ENCODE peak calls at places on chromosome 4, in six cellular contexts. R is GM23338, G is PC-3, T is A549, B is SK-N-SH, F is PC-9. J is an unnamed sample.

GRCh38 chr4:159607824-159608223 is 504.9 kb downstream of the RAPGEF2 start:
- DNase-seq in B (no peak), T (no peak), R (peak), F (peak), G (no peak), J (peak)

GRCh38 chr4:164997324-164997723 is 19.9 kb upstream of the TRIM61 start:
- DNase-seq in F (no peak), R (peak), B (no peak), T (no peak), G (peak), J (peak)

GRCh38 chr4:45324381-45325111 is 598.2 kb upstream of the GNPDA2 start:
- DNase-seq in F (no peak), B (no peak), R (no peak), T (no peak), G (no peak), J (no peak)

GRCh38 chr4:59608466-59608865 is 1591.7 kb upstream of the ADGRL3 start:
- DNase-seq in B (no peak), G (peak), R (no peak), T (no peak), F (no peak), J (no peak)

GRCh38 chr4:176313596-176314341 is 6.0 kb upstream of the SPCS3 start:
- DNase-seq in F (no peak), R (no peak), T (no peak), G (no peak), B (no peak), J (no peak)

GRCh38 chr4:24126776-24127175 is 236.9 kb upstream of the PPARGC1A start:
- DNase-seq in G (no peak), R (no peak), F (no peak), T (no peak), B (no peak), J (no peak)

GRCh38 chr4:122973465-122973864 is 51.1 kb upstream of the NUDT6 start:
- DNase-seq in F (no peak), T (no peak), G (no peak), R (no peak), B (no peak), J (no peak)

GRCh38 chr4:21699437-21699836 is 249.1 kb downstream of the KCNIP4 start:
- DNase-seq in F (no peak), T (no peak), G (no peak), R (peak), B (no peak), J (peak)

GRCh38 chr4:172996571-172997216 is 171.9 kb upstream of the GALNT7 start:
- DNase-seq in R (no peak), T (no peak), G (peak), F (no peak), B (no peak), J (no peak)

GRCh38 chr4:4270529-4270928 is 19.4 kb downstream of the LYAR start:
- DNase-seq in T (no peak), G (peak), R (no peak), F (no peak), B (no peak), J (no peak)

GRCh38 chr4:16043820-16044554 is 39.8 kb downstream of the PROM1 start:
- DNase-seq in G (peak), T (no peak), F (no peak), R (no peak), B (no peak), J (no peak)

GRCh38 chr4:40924096-40924792 is 174.5 kb downstream of the NSUN7 start:
- DNase-seq in T (peak), B (peak), R (peak), G (peak), F (no peak), J (peak)

GRCh38 chr4:168710353-168710946 is 213.6 kb downstream of the PALLD start:
- DNase-seq in G (peak), F (no peak), R (peak), T (peak), B (peak), J (peak)

GRCh38 chr4:84995386-84995785 is 28.9 kb upstream of the WDFY3 start:
- DNase-seq in G (no peak), F (peak), T (no peak), B (no peak), R (no peak), J (peak)

GRCh38 chr4:95360256-95360903 is 188.4 kb downstream of the UNC5C start:
- DNase-seq in R (no peak), T (no peak), G (no peak), B (no peak), F (no peak), J (no peak)

GRCh38 chr4:96170198-96170597 is 330.3 kb downstream of the PDHA2 start:
- DNase-seq in T (no peak), B (peak), F (no peak), R (peak), G (no peak), J (peak)

GRCh38 chr4:19678763-19679162 is 572.9 kb upstream of the SLIT2 start:
- DNase-seq in G (peak), R (no peak), F (no peak), T (no peak), B (no peak), J (no peak)

GRCh38 chr4:121690001-121690400 is 6.8 kb downstream of the ANXA5 start:
- DNase-seq in F (peak), T (no peak), B (no peak), R (no peak), G (peak), J (no peak)

GRCh38 chr4:10144479-10144878 is 27.9 kb upstream of the WDR1 start:
- DNase-seq in B (no peak), R (no peak), F (no peak), T (no peak), G (no peak), J (no peak)

GRCh38 chr4:80492761-80493160 is 157.2 kb downstream of the CFAP299 start:
- DNase-seq in T (no peak), F (no peak), R (no peak), G (peak), B (no peak), J (peak)

GRCh38 chr4:147548251-147548650 is 67.4 kb downstream of the EDNRA start:
- DNase-seq in F (no peak), G (no peak), B (no peak), R (no peak), T (no peak), J (no peak)

GRCh38 chr4:132332932-132333722 is 816.0 kb upstream of the PCDH10 start:
- DNase-seq in T (peak), G (peak), R (peak), F (no peak), B (peak), J (peak)

GRCh38 chr4:91958651-91959050 is 345.1 kb upstream of the GRID2 start:
- DNase-seq in F (no peak), B (peak), G (no peak), R (peak), T (no peak), J (peak)

GRCh38 chr4:170721812-170722373 is 632.1 kb upstream of the AADAT start:
- DNase-seq in F (no peak), B (peak), G (no peak), T (no peak), R (no peak), J (no peak)

GRCh38 chr4:61580721-61581377 is 380.7 kb downstream of the ADGRL3 start:
- DNase-seq in G (peak), T (no peak), B (no peak), F (no peak), R (no peak), J (no peak)

GRCh38 chr4:168654206-168655174 is 157.6 kb downstream of the PALLD start:
- DNase-seq in T (no peak), G (peak), B (no peak), R (peak), F (peak), J (no peak)

GRCh38 chr4:163548481-163549243 is 54.2 kb downstream of the TMA16 start:
- DNase-seq in R (peak), T (peak), B (peak), G (peak), F (no peak), J (peak)

DNA sequence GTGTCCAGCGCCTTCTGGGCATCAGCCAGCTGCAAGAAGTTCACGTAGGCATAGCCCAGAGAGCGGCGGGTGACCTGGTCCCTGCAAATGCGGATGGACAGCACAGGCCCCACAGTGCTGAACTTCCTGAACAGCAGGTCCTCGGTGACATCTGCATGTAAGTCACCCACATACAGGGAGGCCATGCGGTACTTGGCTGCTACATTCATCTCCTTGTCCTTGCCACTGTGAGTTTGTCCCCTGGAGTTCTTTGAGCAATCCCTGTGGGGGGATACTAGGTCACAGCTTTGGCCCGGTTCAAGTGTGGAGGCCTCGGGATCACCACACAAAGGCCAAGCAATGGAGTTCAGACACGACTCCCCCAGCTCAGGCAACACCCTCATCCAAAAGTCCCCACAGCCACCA is 776 bp downstream of the PABPC4L start:
- DNase-seq in R (no peak), F (no peak), T (no peak), B (no peak), G (no peak), J (no peak)
- H3K4me2 ChIP-seq in R (peak), F (peak), T (peak), B (no peak), G (peak), J (peak)

DNA sequence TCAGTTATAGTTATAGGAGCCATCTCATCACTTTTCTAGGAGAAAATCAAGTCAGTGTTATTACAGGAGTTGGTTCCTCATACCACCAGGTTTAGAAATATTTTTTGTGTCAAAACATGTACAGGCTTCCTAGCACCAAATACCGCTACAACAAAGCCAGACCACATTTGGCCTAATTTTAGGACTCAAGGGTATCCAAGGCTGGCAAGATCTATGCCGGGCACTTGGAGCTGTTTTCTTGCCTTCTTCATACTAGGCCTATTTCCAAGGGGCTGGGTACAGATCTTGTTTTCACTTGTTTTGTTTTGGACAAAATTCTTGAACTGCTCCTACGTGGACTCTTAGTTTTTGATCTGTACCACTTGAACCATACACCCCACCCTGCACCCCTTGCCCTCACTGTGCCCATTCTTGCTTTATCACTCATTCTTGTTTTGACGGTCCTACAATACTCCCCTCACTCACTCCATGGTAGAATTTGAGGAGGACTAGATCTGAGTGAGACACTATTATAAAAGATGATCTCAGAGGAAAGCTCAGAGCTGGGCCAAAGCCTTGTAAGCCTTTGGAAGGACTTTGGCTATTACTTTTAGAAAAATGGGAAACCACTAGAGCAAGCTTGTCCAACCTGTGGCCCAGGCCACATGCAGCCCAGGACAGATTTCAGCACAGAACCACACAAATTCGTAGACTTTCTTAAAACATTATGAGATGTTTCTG is 17.7 kb upstream of the TMEM144 start:
- DNase-seq in F (no peak), T (no peak), R (no peak), B (no peak), G (no peak), J (no peak)
- H3K4me2 ChIP-seq in F (no peak), T (no peak), R (no peak), B (no peak), G (no peak), J (no peak)

GRCh38 chr4:18593297-18594002 is 571.9 kb upstream of the LCORL start:
- DNase-seq in T (peak), F (no peak), G (peak), B (peak), R (peak), J (peak)
- H3K4me2 ChIP-seq in T (peak), F (peak), G (peak), B (peak), R (no peak), J (no peak)

GRCh38 chr4:76197971-76198410 is 15.6 kb downstream of the SCARB2 start:
- DNase-seq in T (no peak), R (no peak), F (no peak), B (peak), G (no peak), J (no peak)
- H3K4me2 ChIP-seq in T (peak), R (no peak), F (peak), B (peak), G (no peak), J (no peak)

DNA sequence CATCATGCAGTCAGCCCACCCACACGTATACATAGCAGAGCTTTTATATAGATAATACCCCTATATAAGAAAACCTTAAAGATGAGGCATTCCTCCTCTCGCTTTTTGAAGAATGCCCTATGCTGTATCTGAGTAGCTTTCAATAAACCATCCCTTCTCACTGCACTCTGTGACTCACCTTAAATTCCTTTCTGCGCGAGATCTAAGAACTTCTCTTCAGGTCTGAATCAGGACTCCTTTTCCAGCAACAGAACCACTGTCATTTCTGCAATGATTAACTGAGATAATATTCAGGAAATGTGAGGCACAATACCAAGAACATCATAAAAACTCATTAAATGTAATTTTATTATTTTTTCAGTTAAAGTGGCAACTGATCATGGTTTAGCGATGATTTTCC is 76.4 kb upstream of the DCLK2 start:
- DNase-seq in T (no peak), F (no peak), R (no peak), B (no peak), G (peak), J (no peak)
- H3K4me2 ChIP-seq in T (peak), F (no peak), R (no peak), B (no peak), G (no peak), J (no peak)

GRCh38 chr4:14379148-14379547 is 623.1 kb upstream of the CPEB2 start:
- DNase-seq in T (no peak), B (no peak), R (no peak), G (peak), F (no peak), J (no peak)

DNA sequence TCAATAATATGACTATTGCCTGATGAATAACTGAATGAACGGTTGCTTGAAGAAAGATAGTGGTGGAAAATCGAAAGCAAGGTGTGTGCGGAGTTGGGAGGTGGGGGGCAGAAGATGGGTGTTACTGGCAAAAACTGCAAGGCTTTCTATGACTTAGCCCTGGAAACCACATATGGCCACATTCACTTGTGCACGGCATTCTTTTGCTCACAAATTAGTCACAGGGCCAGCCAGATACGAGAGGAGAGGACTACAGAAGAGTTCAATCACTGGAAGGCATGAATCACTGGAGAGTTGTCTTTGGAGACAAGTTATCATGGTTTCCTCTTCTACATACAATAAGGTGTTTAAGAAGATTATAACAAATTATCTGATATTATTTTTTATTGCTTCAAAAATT is 626.5 kb upstream of the CPEB2 start:
- DNase-seq in G (peak), R (no peak), F (no peak), T (no peak), B (no peak), J (no peak)
- H3K4me2 ChIP-seq in G (peak), R (no peak), F (no peak), T (no peak), B (no peak), J (no peak)

GRCh38 chr4:138961687-138962086 is 53.9 kb upstream of the NOCT start:
- DNase-seq in R (no peak), B (no peak), F (no peak), T (no peak), G (no peak), J (no peak)
- H3K4me2 ChIP-seq in R (no peak), B (no peak), F (no peak), T (no peak), G (no peak), J (no peak)

DNA sequence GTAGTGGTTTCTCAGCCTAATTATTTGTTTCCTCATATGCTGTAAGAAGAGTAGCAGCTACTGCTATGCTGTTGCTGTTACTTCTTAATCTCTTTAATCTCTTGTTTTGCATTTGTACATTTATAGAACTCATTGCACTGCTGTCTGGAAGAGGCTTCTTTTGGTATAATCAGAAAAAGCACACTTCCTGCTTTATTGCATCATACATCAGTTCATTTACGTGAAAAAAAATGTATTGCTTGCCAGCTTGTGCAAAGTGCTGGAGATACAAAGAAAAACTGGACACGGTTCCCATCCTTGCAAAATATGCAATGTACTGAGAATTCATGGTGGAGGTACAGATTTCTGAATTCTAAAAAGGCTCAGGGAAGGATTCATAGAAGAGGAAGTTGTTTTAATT is 332.1 kb downstream of the GRXCR1 start:
- DNase-seq in B (no peak), F (no peak), T (no peak), R (no peak), G (no peak), J (no peak)
- H3K4me2 ChIP-seq in B (no peak), F (no peak), T (no peak), R (no peak), G (no peak), J (no peak)

J was measured in mesendoderm.